ENCODE peak calls at places on chromosome 14, in eight cellular contexts. One of them, this sample, is unnamed.
A peak's percentile ranks its signal among the peaks of the same experiment; 100 is the strongest.

GRCh38 chr14:21852061-21852664 is 178.5 kb upstream of the OR4E1 start:
- DNase-seq in A549: peak; percentile 38
- DNase-seq in ovary: no peak
- DNase-seq in SK-N-SH: peak; percentile 2
- DNase-seq in upper lobe of left lung: no peak
- DNase-seq in stomach: peak; percentile 57
- DNase-seq in HepG2: peak; percentile 47
- DNase-seq in suprapubic skin: no peak
- DNase-seq in this sample: no peak

GRCh38 chr14:77848031-77848430 is 48.1 kb downstream of the ADCK1 start:
- DNase-seq in A549: no peak
- DNase-seq in ovary: no peak
- DNase-seq in SK-N-SH: no peak
- DNase-seq in upper lobe of left lung: no peak
- DNase-seq in stomach: no peak
- DNase-seq in HepG2: no peak
- DNase-seq in suprapubic skin: no peak
- DNase-seq in this sample: no peak

GRCh38 chr14:68466491-68466977 is 326.3 kb downstream of the ZFP36L1 start:
- DNase-seq in A549: peak; percentile 95
- DNase-seq in ovary: no peak
- DNase-seq in SK-N-SH: no peak
- DNase-seq in upper lobe of left lung: no peak
- DNase-seq in stomach: no peak
- DNase-seq in HepG2: peak; percentile 63
- DNase-seq in suprapubic skin: no peak
- DNase-seq in this sample: no peak

GRCh38 chr14:73995977-73996378 is 23.1 kb downstream of the ENTPD5 start:
- DNase-seq in A549: no peak
- DNase-seq in ovary: no peak
- DNase-seq in SK-N-SH: no peak
- DNase-seq in upper lobe of left lung: no peak
- DNase-seq in stomach: peak; percentile 32
- DNase-seq in HepG2: peak; percentile 62
- DNase-seq in suprapubic skin: no peak
- DNase-seq in this sample: no peak

GRCh38 chr14:37598973-37599526 is 3.6 kb downstream of the TTC6 start:
- DNase-seq in A549: no peak
- DNase-seq in ovary: no peak
- DNase-seq in SK-N-SH: no peak
- DNase-seq in upper lobe of left lung: no peak
- DNase-seq in stomach: no peak
- DNase-seq in HepG2: no peak
- DNase-seq in suprapubic skin: no peak
- DNase-seq in this sample: no peak

GRCh38 chr14:44010595-44010994 is 496.5 kb downstream of the FSCB start:
- DNase-seq in A549: no peak
- DNase-seq in ovary: no peak
- DNase-seq in SK-N-SH: no peak
- DNase-seq in upper lobe of left lung: no peak
- DNase-seq in stomach: no peak
- DNase-seq in HepG2: no peak
- DNase-seq in suprapubic skin: no peak
- DNase-seq in this sample: no peak

GRCh38 chr14:72024043-72024407 is 91.8 kb downstream of the RGS6 start:
- DNase-seq in A549: peak; percentile 48
- DNase-seq in ovary: no peak
- DNase-seq in SK-N-SH: peak; percentile 2
- DNase-seq in upper lobe of left lung: peak; percentile 21
- DNase-seq in stomach: peak; percentile 27
- DNase-seq in HepG2: peak; percentile 24
- DNase-seq in suprapubic skin: no peak
- DNase-seq in this sample: no peak

GRCh38 chr14:100665518-100666032 is 61.1 kb upstream of the DLK1 start:
- DNase-seq in A549: peak; percentile 37
- DNase-seq in ovary: no peak
- DNase-seq in SK-N-SH: no peak
- DNase-seq in upper lobe of left lung: no peak
- DNase-seq in stomach: no peak
- DNase-seq in HepG2: no peak
- DNase-seq in suprapubic skin: no peak
- DNase-seq in this sample: no peak

GRCh38 chr14:51616724-51617409 is 34.8 kb upstream of the FRMD6 start:
- DNase-seq in A549: peak; percentile 64
- DNase-seq in ovary: no peak
- DNase-seq in SK-N-SH: no peak
- DNase-seq in upper lobe of left lung: peak; percentile 26
- DNase-seq in stomach: peak; percentile 27
- DNase-seq in HepG2: peak; percentile 91
- DNase-seq in suprapubic skin: no peak
- DNase-seq in this sample: no peak

GRCh38 chr14:37992489-37992888 is 215.2 kb upstream of the SSTR1 start:
- DNase-seq in A549: no peak
- DNase-seq in ovary: no peak
- DNase-seq in SK-N-SH: no peak
- DNase-seq in upper lobe of left lung: no peak
- DNase-seq in stomach: no peak
- DNase-seq in HepG2: no peak
- DNase-seq in suprapubic skin: no peak
- DNase-seq in this sample: no peak

GRCh38 chr14:75214558-75214957 is 38.1 kb upstream of the TMED10 start:
- DNase-seq in A549: no peak
- DNase-seq in ovary: no peak
- DNase-seq in SK-N-SH: no peak
- DNase-seq in upper lobe of left lung: no peak
- DNase-seq in stomach: no peak
- DNase-seq in HepG2: no peak
- DNase-seq in suprapubic skin: no peak
- DNase-seq in this sample: no peak

GRCh38 chr14:75563931-75564330 is 14.5 kb upstream of the FLVCR2 start:
- DNase-seq in A549: no peak
- DNase-seq in ovary: no peak
- DNase-seq in SK-N-SH: no peak
- DNase-seq in upper lobe of left lung: no peak
- DNase-seq in stomach: no peak
- DNase-seq in HepG2: no peak
- DNase-seq in suprapubic skin: no peak
- DNase-seq in this sample: no peak

GRCh38 chr14:23071244-23071974 is 14.1 kb upstream of the CDH24 start:
- DNase-seq in A549: peak; percentile 91
- DNase-seq in ovary: peak; percentile 82
- DNase-seq in SK-N-SH: peak; percentile 88
- DNase-seq in upper lobe of left lung: peak; percentile 88
- DNase-seq in stomach: peak; percentile 82
- DNase-seq in HepG2: peak; percentile 94
- DNase-seq in suprapubic skin: peak; percentile 89
- DNase-seq in this sample: peak; percentile 95

GRCh38 chr14:55938249-55938791 is 179.9 kb upstream of the PELI2 start:
- DNase-seq in A549: no peak
- DNase-seq in ovary: no peak
- DNase-seq in SK-N-SH: no peak
- DNase-seq in upper lobe of left lung: no peak
- DNase-seq in stomach: peak; percentile 58
- DNase-seq in HepG2: no peak
- DNase-seq in suprapubic skin: no peak
- DNase-seq in this sample: peak; percentile 82

GRCh38 chr14:52429451-52429850 is 115.3 kb downstream of the PTGER2 start:
- DNase-seq in A549: no peak
- DNase-seq in ovary: no peak
- DNase-seq in SK-N-SH: no peak
- DNase-seq in upper lobe of left lung: no peak
- DNase-seq in stomach: no peak
- DNase-seq in HepG2: no peak
- DNase-seq in suprapubic skin: no peak
- DNase-seq in this sample: no peak

GRCh38 chr14:102928412-102929348 is 6.2 kb downstream of the AMN start:
- DNase-seq in A549: no peak
- DNase-seq in ovary: peak; percentile 57
- DNase-seq in SK-N-SH: no peak
- DNase-seq in upper lobe of left lung: peak; percentile 88
- DNase-seq in stomach: peak; percentile 87
- DNase-seq in HepG2: no peak
- DNase-seq in suprapubic skin: peak; percentile 86
- DNase-seq in this sample: no peak

DNA sequence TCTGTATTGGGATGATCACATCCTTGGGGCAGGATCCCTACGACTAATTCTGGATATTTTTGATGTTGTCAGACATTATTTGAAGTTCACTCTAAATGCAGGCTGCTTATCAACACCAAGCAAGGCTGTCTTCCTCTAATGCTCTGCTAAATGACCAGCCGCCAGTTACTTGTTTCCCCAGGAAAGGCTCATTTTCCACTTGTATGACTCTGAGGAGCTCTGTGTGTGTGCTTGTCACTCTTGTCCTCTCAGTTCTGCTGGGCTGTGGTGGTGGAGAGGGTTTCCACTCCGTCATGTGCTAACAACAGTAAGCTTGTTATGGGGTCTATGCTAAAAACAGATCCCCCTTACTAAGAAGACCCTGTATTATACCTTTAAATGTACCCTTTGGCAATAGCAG is 42.1 kb downstream of the ATL1 start:
- DNase-seq in A549: no peak
- DNase-seq in ovary: no peak
- DNase-seq in SK-N-SH: no peak
- DNase-seq in upper lobe of left lung: no peak
- DNase-seq in stomach: no peak
- DNase-seq in HepG2: no peak
- DNase-seq in suprapubic skin: no peak
- DNase-seq in this sample: no peak
- TF ChIP-seq EP300 in A549: no peak
- TF ChIP-seq EP300 in ovary: no peak
- TF ChIP-seq EP300 in SK-N-SH: no peak
- TF ChIP-seq EP300 in upper lobe of left lung: no peak
- TF ChIP-seq EP300 in stomach: no peak
- TF ChIP-seq EP300 in HepG2: no peak
- TF ChIP-seq EP300 in suprapubic skin: no peak
- TF ChIP-seq EP300 in this sample: no peak

DNA sequence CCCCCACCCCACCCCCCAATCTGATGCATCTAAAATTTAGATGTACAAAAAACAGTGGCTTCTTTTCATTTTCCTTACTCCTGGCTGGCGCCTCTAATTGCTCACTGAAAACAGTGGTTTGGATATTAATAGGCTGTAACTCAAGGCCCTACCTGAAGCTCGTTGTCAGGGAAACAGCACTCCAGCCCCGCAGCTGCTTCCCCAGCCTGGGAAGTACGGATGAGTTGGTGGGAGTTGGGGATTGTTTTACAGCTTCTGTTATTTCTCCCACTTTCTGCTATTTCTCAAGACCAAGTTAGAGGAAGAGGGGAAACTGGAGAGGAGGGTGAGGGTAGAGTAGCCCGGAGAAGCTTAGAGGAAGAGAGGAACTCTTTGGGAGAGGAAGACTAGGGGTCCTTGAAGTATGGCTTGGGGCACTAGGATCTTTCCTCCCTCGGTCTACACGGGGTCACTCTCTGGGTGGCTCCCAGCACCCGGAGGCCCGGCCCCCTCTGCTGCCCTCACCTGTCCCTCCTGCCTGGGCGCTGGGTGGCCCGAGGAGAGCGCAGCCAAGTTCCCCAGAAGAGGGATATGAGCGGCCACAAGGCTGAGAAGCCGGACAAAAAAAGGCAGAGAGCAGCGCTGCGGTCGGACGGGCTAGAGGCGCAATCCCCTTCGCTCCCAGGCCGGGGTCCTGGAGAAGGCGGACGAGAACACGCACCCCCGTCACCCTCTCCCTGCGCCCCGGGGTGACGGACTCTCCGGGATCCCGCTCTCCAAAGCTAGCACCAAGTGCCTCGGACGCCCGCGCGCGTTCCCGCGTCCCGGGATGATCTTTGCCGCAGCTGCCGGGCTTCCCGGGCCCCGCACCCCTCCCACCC is 702 bp downstream of the SPTB start:
- DNase-seq in A549: peak; percentile 23
- DNase-seq in ovary: no peak
- DNase-seq in SK-N-SH: peak; percentile 15
- DNase-seq in upper lobe of left lung: no peak
- DNase-seq in stomach: no peak
- DNase-seq in HepG2: no peak
- DNase-seq in suprapubic skin: peak; percentile 60
- DNase-seq in this sample: no peak
- H3K4me3 ChIP-seq in A549: peak overlapping the region; percentile 85
- H3K4me3 ChIP-seq in ovary: peak overlapping the region; percentile 37
- H3K4me3 ChIP-seq in SK-N-SH: peak overlapping the region; percentile 60
- H3K4me3 ChIP-seq in upper lobe of left lung: peak overlapping the region; percentile 63
- H3K4me3 ChIP-seq in stomach: peak overlapping the region; percentile 60
- H3K4me3 ChIP-seq in HepG2: peak overlapping the region; percentile 54
- H3K4me3 ChIP-seq in suprapubic skin: peak overlapping the region; percentile 54
- H3K4me3 ChIP-seq in this sample: peak overlapping the region; percentile 57

DNA sequence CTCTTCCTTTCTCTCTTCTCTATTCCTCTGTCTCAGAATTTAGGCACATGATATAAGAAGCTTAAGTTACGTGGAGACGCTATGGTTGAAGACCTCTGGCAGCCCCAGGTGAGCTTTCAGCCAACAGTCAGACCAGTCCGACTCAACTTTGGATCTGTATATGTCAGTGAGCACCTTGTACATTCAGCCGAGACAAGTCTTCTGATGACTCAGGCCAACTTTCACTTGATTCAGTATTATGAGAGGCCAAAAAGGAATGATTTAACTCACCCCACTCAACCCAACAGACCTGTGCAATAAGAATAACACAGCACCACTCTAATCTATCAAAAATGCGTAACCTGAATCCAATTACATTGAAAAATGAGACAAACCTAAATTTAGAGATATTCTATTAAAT is 47.5 kb upstream of the FOXG1 start:
- DNase-seq in A549: no peak
- DNase-seq in ovary: no peak
- DNase-seq in SK-N-SH: no peak
- DNase-seq in upper lobe of left lung: no peak
- DNase-seq in stomach: no peak
- DNase-seq in HepG2: no peak
- DNase-seq in suprapubic skin: no peak
- DNase-seq in this sample: no peak
- TF ChIP-seq EP300 in A549: no peak
- TF ChIP-seq EP300 in ovary: no peak
- TF ChIP-seq EP300 in SK-N-SH: no peak
- TF ChIP-seq EP300 in upper lobe of left lung: no peak
- TF ChIP-seq EP300 in stomach: no peak
- TF ChIP-seq EP300 in HepG2: no peak
- TF ChIP-seq EP300 in suprapubic skin: no peak
- TF ChIP-seq EP300 in this sample: no peak

DNA sequence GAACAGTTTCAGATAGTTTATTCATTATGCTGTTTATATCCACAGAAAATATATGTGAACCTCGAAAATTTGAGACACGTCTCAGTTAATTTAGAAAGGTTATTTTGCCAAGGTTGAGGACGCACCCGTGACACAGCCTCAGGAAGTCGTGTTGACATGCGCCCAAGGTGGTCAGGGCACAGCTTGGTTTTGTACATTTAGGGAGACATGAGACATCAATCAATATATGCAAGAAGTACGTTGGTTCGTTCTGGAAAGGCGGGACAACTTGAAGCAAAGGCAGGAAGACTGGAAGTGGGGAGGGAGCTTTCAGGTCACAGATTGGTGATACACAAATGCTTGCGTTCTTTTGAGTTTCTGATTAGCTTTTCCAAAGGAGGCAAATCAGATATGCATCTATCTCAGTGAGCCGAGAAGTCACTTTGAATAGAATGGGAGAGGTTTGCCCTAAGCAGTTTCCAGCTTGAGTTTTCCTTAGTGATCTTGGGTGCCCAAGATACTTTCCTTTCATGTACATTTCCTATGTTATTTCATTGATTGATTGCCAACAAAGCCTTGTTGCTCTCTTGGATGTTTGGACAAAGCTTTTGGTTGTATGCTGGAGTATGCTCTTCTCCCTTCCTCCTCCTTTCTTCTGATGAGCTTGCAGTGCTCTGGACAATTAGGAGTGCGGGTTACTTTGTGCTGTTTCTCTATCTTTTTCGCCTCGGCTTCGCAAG is 3.2 kb downstream of the SNAPC1 start:
- DNase-seq in A549: no peak
- DNase-seq in ovary: no peak
- DNase-seq in SK-N-SH: no peak
- DNase-seq in upper lobe of left lung: no peak
- DNase-seq in stomach: no peak
- DNase-seq in HepG2: no peak
- DNase-seq in suprapubic skin: no peak
- DNase-seq in this sample: no peak
- H3K4me3 ChIP-seq in A549: no peak overlapping the region
- H3K4me3 ChIP-seq in ovary: no peak overlapping the region
- H3K4me3 ChIP-seq in SK-N-SH: peak overlapping the region; percentile 33
- H3K4me3 ChIP-seq in upper lobe of left lung: no peak overlapping the region
- H3K4me3 ChIP-seq in stomach: no peak overlapping the region
- H3K4me3 ChIP-seq in HepG2: no peak overlapping the region
- H3K4me3 ChIP-seq in suprapubic skin: peak overlapping the region; percentile 14
- H3K4me3 ChIP-seq in this sample: no peak overlapping the region

This sample was measured in sigmoid colon.